ENCODE peak calls at places on chromosomes 3 and 15, in seven cellular contexts. M is endothelial cell of umbilical vein, I is adrenal gland, S is GM12892, X is sigmoid colon, Q is upper lobe of left lung, L is spleen. U is an unnamed sample.

GRCh38 chr15:41160639-41161315 is 44.7 kb upstream of the INO80 start:
- DNase-seq in I (no peak), M (no peak), L (no peak), Q (no peak), S (no peak), X (no peak), U (no peak)

GRCh38 chr3:196600359-196600758 is 31.9 kb downstream of the FBXO45 start:
- DNase-seq in S (no peak), X (no peak), I (no peak), Q (no peak), L (no peak), M (no peak), U (no peak)

GRCh38 chr3:29186982-29187718 is 93.7 kb upstream of the RBMS3 start:
- DNase-seq in M (peak; percentile 76), L (no peak), S (no peak), I (no peak), X (no peak), Q (no peak), U (no peak)

GRCh38 chr3:124318014-124318413 is 326.1 kb upstream of the ROPN1 start:
- DNase-seq in S (no peak), M (no peak), L (no peak), I (no peak), Q (no peak), X (no peak), U (no peak)

GRCh38 chr3:115875460-115875859 is 252.2 kb downstream of the GAP43 start:
- DNase-seq in S (no peak), Q (no peak), I (no peak), L (no peak), X (no peak), M (no peak), U (no peak)

GRCh38 chr3:127170794-127171193 is 22.1 kb upstream of the PRR23E start:
- DNase-seq in L (no peak), X (no peak), Q (no peak), M (no peak), S (no peak), I (peak; percentile 45), U (no peak)

GRCh38 chr3:30186741-30187219 is 419.6 kb upstream of the TGFBR2 start:
- DNase-seq in I (no peak), S (no peak), Q (no peak), X (no peak), L (no peak), M (no peak), U (no peak)

GRCh38 chr3:44117239-44117638 is 124.4 kb upstream of the TOPAZ1 start:
- DNase-seq in M (no peak), X (no peak), I (no peak), L (no peak), Q (no peak), S (no peak), U (no peak)

GRCh38 chr3:125120370-125121122 is 64.7 kb upstream of the HEG1 start:
- DNase-seq in S (no peak), L (no peak), X (no peak), Q (peak; percentile 41), I (no peak), M (no peak), U (no peak)

DNA sequence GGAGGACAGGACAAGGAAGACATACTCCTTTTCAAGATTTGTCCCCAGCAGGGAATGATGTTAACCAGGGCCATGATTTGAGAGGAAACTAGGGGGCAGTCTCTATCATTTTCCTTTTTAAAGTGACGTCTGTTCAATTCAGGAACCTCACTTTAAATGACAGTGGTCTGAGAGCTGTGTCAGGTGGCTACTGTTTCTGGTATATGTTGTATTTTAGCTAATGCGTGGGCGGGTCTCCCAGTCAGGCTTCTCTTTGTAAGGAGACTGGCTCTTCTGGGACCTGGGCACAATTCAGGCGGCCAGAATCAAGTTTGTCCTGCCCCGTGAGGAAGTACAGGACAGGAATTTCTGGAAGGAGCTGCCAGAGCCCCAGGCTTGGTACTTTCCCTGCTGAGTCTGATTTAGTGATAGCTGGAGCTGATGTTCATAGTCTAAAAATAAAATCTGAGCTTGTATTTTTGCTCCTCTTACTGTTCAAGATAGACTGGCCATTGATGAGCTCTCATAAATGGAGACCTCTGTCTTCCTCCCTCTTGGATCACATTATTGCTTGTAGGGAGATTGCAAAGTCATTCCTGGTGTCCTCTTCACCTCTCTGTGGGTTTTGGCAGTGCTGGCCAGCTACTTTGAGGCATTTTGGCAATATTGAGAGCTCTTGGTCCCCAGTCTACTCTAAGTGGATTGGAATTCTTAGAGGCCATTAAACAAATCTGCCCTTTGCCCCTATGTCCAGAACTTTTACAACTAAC is 25.6 kb downstream of the SQOR start:
- DNase-seq in Q (no peak), M (no peak), X (peak; percentile 72), L (no peak), S (no peak), I (no peak), U (no peak)
- TF ChIP-seq POLR2A in Q (no peak), M (no peak), X (no peak), L (no peak), S (no peak), I (no peak), U (no peak)

GRCh38 chr15:78946493-78946892 is 1.6 kb upstream of the CTSH start:
- DNase-seq in S (no peak), L (peak; percentile 31), Q (no peak), X (no peak), M (no peak), I (no peak), U (no peak)

GRCh38 chr15:78942741-78943140 is 2.1 kb downstream of the CTSH start:
- DNase-seq in L (no peak), X (no peak), M (no peak), Q (no peak), S (no peak), I (no peak), U (no peak)

GRCh38 chr15:78944202-78944625 is 632 bp downstream of the CTSH start:
- DNase-seq in X (no peak), L (peak; percentile 80), I (no peak), S (no peak), Q (no peak), M (no peak), U (peak; percentile 61)

GRCh38 chr15:78943692-78944091 is 1.2 kb downstream of the CTSH start:
- DNase-seq in M (no peak), I (no peak), S (no peak), X (no peak), Q (no peak), L (peak; percentile 59), U (no peak)

DNA sequence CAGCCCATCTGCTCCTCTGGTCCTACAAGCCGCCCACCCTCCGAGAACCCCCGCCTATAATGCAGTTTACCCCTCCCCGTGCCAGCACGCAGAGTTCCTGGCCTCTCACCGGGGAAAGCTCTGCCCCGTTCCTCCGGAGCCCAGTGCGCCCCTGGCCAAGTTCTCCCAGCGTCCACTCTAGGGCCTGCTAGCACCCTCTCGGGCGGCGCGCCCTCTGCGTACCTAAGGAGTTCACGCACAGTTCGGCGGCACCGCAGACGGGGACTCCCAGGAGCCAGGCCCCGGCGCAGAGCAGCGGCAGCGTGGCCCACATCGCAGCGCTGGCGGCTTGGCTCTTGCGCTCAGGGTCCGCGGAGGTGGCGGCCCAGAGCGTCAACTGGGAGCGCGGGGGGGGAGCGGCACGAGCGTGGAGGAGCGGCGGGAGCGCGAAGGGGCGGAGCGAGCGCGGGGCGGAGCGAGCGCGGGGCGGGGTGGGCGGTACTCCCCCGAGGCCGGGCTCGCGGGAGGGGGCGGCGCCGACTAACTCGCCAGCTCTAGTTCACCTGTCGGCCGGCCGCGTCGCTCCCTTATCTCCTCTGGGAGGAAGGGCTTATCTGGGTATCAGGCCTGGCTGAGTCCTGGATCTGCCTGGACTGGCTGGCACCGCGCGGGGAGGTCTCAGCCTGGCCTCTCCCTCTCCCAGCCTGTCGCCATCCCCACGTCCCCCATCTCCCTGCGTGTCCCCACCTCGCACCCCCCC is at the start of gene CTSH:
- DNase-seq in M (peak; percentile 44), X (peak; percentile 87), L (peak; percentile 96), I (peak; percentile 90), S (peak; percentile 85), Q (peak; percentile 98), U (peak; percentile 96)
- TF ChIP-seq POLR2A in M (no peak), X (no peak), L (peak; percentile 37), I (peak; percentile 62), S (peak; percentile 85), Q (peak; percentile 98), U (peak; percentile 57)

DNA sequence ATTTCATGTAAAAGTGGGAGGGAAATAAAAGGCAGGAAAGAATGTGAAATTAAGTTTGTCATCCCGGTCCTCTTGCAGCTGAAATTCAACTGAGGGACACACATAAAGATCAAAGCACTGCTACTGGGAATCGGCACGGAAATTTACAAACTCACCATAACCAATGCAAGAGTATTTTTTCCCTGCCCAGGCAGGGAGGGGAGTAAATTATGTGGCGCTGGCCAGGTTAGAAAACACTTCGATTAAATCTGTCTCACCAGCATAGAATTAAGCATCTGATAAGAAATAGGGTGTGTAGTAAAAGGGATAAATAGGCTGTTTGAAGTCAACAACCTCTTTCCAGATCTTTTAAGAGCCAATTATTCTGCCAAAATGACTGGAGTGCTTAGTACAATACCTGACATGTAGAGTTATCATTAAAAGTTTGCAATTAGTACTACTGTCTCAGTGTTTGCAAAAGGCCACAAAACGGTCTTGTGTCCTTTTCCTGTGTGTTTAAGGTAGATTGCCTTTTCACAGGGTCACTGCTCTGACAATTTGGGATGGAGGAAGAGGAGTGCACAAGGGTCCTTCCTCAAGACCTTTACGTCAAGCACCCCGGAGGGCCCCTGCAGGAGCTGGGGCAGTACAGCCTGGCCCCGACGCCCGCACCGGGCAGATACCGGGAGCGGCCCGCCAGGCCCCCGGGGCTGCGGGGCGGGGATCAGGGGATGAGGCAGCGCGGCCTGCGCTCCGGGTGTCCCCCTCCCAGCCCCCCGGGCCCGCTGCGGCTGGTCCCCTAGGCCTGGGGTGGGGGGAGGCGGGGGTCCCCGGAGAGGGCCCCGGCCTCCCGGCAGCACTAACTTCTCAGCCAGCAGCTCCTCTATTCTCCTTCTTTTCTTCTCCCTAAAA is 651 bp downstream of the UBA3 start:
- DNase-seq in S (no peak), I (no peak), X (no peak), L (peak; percentile 91), M (peak; percentile 38), Q (peak; percentile 87), U (no peak)
- TF ChIP-seq POLR2A in S (no peak), I (no peak), X (no peak), L (no peak), M (no peak), Q (no peak), U (no peak)

DNA sequence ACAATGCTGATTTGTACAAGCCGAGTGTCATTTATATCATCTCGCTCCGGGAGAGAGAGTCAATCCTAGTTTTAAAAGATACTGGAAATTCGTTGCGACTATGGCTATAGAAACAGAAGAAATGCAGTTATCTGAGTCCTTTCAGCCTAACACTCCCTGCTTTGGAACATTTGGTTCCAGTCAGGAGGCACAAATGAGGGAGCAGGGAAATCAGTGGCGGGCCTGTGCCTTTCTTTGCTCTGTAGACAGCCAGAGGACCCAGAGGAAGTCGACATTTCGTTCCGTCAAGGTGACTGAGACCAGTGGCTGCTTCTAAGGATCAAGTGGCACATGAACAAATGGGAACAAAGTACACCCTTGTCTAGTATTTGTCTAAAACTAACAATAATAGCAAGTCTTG is 745 bp upstream of the RIOX2 start:
- DNase-seq in S (no peak), L (no peak), X (no peak), I (no peak), Q (no peak), M (no peak), U (no peak)
- TF ChIP-seq POLR2A in S (no peak), L (no peak), X (no peak), I (no peak), Q (no peak), M (no peak), U (no peak)

U was measured in right lobe of liver.